ENCODE peak calls at places on chromosomes 2 and 18, in ten cellular contexts. W is K562; O is psoas muscle; U is neuronal stem cell; F is CD8-positive, alpha-beta memory T cell; D is upper lobe of right lung; L is CD4-positive, CD25-positive, alpha-beta regulatory T cell; G is tibial artery; Z is fibroblast of lung; Q is effector memory CD4-positive, alpha-beta T cell. N is an unnamed sample. For H3K4me1, the result is how much of the 10 kb centered on the place peaks cover.

GRCh38 chr2:224442092-224442999 is 40.4 kb upstream of the FAM124B start:
- DNase-seq in W (no peak), O (peak), U (no peak), F (no peak), D (peak), L (no peak), G (no peak), Z (peak), Q (no peak), N (no peak)

GRCh38 chr2:33136056-33136455 is 189.3 kb downstream of the LTBP1 start:
- DNase-seq in W (no peak), O (no peak), U (no peak), F (no peak), D (no peak), L (no peak), G (no peak), Z (peak), Q (no peak), N (no peak)

GRCh38 chr2:106956879-106957278 is 70.9 kb upstream of the ST6GAL2 start:
- DNase-seq in W (no peak), O (no peak), U (no peak), F (no peak), D (no peak), L (no peak), G (no peak), Z (peak), Q (no peak), N (no peak)

GRCh38 chr2:109216332-109216731 is 87.3 kb downstream of the SH3RF3 start:
- DNase-seq in W (no peak), O (no peak), U (no peak), F (no peak), D (peak), L (no peak), G (no peak), Z (no peak), Q (no peak), N (no peak)

GRCh38 chr18:2572144-2572682 is 856 bp downstream of the NDC80 start:
- DNase-seq in W (no peak), O (no peak), U (no peak), F (no peak), D (no peak), L (no peak), G (no peak), Z (no peak), Q (no peak), N (no peak)

GRCh38 chr2:105802587-105802986 is 57.9 kb downstream of the NCK2 start:
- DNase-seq in W (no peak), O (no peak), U (no peak), F (peak), D (no peak), L (peak), G (no peak), Z (no peak), Q (peak), N (peak)

GRCh38 chr2:194495046-194495445 is 1162.0 kb upstream of the SLC39A10 start:
- DNase-seq in W (no peak), O (no peak), U (no peak), F (no peak), D (no peak), L (no peak), G (no peak), Z (no peak), Q (no peak), N (no peak)

GRCh38 chr2:3202926-3203325 is 174.7 kb downstream of the EIPR1 start:
- DNase-seq in W (no peak), O (no peak), U (no peak), F (no peak), D (no peak), L (no peak), G (no peak), Z (no peak), Q (no peak), N (no peak)

GRCh38 chr18:46570134-46570533 is 86.9 kb downstream of the LOXHD1 start:
- DNase-seq in W (no peak), O (no peak), U (no peak), F (no peak), D (no peak), L (no peak), G (no peak), Z (no peak), Q (no peak), N (no peak)

GRCh38 chr2:205892141-205893064 is 193.6 kb downstream of the INO80D start:
- DNase-seq in W (no peak), O (no peak), U (peak), F (no peak), D (no peak), L (no peak), G (no peak), Z (peak), Q (no peak), N (no peak)

GRCh38 chr2:144343135-144343534 is 176.8 kb downstream of the ZEB2 start:
- DNase-seq in W (no peak), O (no peak), U (no peak), F (no peak), D (no peak), L (no peak), G (no peak), Z (peak), Q (no peak), N (no peak)

GRCh38 chr2:241903121-241904010 is 33.8 kb downstream of the RTP5 start:
- DNase-seq in W (no peak), O (no peak), U (no peak), F (no peak), D (peak), L (no peak), G (no peak), Z (no peak), Q (no peak), N (no peak)

GRCh38 chr2:152098033-152098797 is 629 bp downstream of the CACNB4 start:
- DNase-seq in W (no peak), O (peak), U (peak), F (no peak), D (peak), L (no peak), G (peak), Z (peak), Q (no peak), N (no peak)

GRCh38 chr2:227125506-227125905 is 38.5 kb downstream of the COL4A4 start:
- DNase-seq in W (no peak), O (no peak), U (no peak), F (no peak), D (no peak), L (no peak), G (no peak), Z (no peak), Q (no peak), N (no peak)

DNA sequence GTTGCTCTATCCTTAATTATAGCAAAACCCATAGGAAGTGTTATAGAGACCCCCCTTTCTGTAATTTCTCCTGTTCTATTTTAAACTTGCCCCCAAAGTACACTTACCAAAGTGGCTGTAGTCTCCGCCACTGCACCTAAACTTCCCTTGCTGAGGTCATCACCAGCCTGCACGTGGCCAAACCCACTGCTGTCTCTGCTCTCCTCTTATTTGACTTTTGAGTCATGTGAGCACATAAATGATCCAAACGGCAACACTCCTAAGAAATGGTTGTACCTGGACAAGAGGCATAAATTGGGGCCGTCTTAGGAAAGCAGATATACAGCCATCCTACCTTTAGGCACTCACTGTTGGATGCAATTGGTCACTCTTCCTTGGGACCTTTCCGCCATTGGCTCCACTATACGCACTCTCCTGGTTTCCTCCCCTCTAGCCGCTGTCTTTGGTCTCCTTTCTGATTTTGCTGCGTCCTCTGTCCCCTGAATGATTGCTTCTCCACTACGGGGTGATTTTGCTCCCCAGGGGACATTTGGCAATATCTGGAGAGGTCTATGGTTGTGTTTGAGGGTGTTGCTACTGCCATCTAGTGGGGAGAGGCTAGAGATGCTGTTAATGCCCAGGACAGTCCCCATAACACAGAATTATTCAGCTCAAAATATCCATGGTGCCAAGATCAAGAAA is 19.2 kb upstream of the IL36G start:
- DNase-seq in W (peak), O (no peak), U (peak), F (no peak), D (no peak), L (no peak), G (no peak), Z (peak), Q (no peak), N (peak)
- H3K4me1 ChIP-seq in W (under half), O (under half), U (under half), F (under half), D (under half), L (under half), G (under half), Z (under half), Q (under half), N (under half)

DNA sequence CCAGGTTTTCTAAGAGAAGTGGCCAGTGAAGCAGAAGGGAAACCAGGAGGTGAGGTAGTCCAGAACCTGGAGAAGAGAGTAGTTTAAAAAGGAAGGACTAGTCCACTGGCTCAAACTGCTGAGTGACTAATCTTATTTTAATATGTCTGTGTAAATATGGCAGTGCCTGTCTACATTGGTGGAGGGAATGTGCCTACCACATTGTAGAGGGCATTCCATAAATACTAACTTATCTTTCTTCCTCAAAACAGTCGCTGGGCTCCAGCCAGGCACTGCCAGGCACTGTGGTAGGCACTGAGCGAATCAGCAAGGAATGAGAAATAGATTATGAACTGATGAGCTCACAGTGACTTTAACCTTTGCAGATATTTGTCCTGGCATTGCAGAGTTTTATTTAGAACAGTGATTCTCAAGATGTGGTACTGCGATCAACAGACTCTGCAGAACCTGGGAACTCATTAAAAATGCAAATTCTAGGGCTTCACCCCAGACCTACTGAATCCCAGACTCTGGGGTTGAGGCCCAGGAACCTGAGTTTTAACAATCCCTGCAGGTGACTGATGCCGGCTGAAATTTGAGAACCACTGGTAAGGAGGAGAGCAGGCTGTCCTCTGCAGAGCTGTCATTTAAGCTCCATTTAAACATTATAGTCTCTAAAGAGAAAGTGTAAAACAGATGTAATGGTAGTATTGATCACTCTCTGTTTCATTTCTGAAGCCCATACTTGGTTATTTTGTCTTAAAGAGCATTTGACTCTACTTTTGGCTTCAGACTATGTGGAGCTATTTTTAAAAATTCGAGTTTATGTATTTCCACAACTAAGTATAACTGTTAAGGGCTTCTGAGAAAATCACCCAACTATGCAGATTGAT is 487.9 kb downstream of the DLGAP1 start:
- DNase-seq in W (no peak), O (no peak), U (no peak), F (no peak), D (no peak), L (no peak), G (no peak), Z (no peak), Q (no peak), N (no peak)
- H3K27ac ChIP-seq in W (no peak), O (no peak), U (no peak), F (no peak), D (no peak), L (no peak), G (peak), Z (no peak), Q (no peak), N (no peak)

GRCh38 chr2:96319396-96319795 is 5.7 kb upstream of the ITPRIPL1 start:
- DNase-seq in W (no peak), O (no peak), U (no peak), F (no peak), D (no peak), L (no peak), G (peak), Z (no peak), Q (no peak), N (no peak)

GRCh38 chr2:96315400-96316071 is 9.6 kb upstream of the ITPRIPL1 start:
- DNase-seq in W (no peak), O (no peak), U (no peak), F (peak), D (no peak), L (no peak), G (peak), Z (no peak), Q (no peak), N (no peak)

GRCh38 chr2:96316999-96317398 is 8.1 kb upstream of the ITPRIPL1 start:
- DNase-seq in W (no peak), O (no peak), U (no peak), F (no peak), D (no peak), L (no peak), G (no peak), Z (no peak), Q (no peak), N (no peak)

GRCh38 chr2:96318723-96319122 is 6.4 kb upstream of the ITPRIPL1 start:
- DNase-seq in W (no peak), O (no peak), U (no peak), F (no peak), D (no peak), L (no peak), G (peak), Z (no peak), Q (no peak), N (no peak)

DNA sequence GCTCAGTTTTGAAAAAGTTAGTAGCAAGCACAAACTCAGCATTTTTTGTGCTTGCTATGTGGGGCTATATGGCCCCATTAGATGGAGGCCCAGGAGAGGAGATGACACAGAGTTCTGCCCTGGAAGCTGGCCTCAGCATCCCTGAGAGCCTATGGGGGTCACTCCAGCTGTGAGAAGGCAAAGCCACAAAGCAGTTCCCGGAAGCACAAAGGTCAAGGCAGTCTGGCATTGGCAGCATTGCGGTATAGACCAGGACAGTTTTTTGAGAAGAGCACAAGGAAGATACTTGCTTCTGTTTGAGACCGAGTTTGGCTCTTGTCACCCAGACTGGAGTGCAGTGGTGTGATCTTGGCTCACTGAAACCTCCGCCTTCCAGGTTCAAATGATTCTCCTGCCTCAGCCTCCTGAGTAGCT is 7.5 kb upstream of the ITPRIPL1 start:
- DNase-seq in W (no peak), O (no peak), U (no peak), F (no peak), D (no peak), L (no peak), G (peak), Z (no peak), Q (no peak), N (no peak)
- H3K4me1 ChIP-seq in W (under half), O (under half), U (under half), F (under half), D (under half), L (under half), G (under half), Z (under half), Q (under half), N (under half)

DNA sequence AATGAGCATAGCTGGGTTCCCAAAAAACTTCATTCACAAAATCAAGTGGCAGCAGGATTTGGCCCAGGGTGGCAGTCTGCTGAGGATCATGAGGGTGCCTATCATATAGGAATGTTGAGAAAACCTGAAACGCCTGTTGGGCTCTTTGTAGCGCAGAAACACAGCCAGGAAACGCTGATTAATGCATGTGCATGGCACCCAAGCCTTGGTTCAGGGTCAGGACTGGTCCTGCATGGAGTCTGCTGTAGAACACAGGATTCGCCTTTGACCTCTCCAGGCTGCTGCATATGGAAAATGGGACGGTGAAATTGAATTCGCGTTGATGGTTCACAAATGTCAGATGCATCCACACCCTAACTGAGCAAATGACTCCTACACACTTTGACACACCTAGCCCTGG is 227.9 kb upstream of the COPS8 start:
- DNase-seq in W (no peak), O (no peak), U (no peak), F (no peak), D (no peak), L (no peak), G (peak), Z (no peak), Q (no peak), N (no peak)
- H3K27ac ChIP-seq in W (no peak), O (no peak), U (peak), F (no peak), D (no peak), L (no peak), G (no peak), Z (no peak), Q (no peak), N (no peak)

DNA sequence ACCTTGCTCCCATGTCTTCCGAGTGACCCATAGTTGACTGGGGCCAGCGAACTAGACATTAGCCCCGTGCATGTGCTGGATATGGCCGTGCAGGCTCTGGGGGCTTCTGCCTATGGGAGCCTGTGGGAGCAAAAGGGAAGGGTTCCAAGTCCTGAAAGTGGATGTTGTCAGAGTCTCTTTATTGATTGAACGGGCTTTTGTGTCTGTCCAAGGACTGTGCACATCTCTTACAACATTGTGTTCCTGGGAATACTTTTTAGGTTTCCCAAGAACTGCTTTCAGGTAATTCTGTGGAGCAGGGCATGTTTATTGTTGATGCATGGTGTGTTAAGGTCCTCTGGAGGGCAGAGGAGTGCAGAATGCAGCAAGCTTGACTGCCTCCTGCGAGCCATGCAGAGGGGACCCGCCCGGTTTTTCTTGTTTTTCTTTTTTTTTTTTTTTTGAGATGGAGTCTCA is 5.0 kb downstream of the RNF144A start:
- DNase-seq in W (no peak), O (no peak), U (no peak), F (no peak), D (no peak), L (no peak), G (no peak), Z (no peak), Q (no peak), N (no peak)
- H3K4me1 ChIP-seq in W (under half), O (half or more), U (under half), F (half or more), D (under half), L (under half), G (under half), Z (under half), Q (under half), N (half or more)

DNA sequence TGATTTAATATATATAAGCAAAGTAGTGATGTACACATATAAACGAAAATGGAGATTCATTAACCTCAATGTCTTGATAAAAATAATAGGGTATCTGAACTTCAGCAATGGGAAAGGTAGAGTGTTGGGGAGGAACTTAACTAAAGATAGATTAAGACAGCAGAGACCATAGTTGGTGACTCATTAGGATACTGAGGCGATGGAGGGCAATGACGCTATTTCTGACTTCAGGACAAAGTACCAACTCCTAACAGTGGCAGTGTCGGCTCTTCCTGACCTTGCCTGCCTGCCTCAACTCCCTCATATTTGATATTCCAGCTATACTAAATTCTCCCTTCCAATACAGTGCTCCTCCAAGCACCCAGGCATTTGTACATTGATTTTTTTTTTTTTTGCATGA is 98.6 kb downstream of the CDH2 start:
- DNase-seq in W (no peak), O (no peak), U (no peak), F (no peak), D (no peak), L (no peak), G (no peak), Z (no peak), Q (no peak), N (no peak)
- H3K27ac ChIP-seq in W (no peak), O (no peak), U (no peak), F (no peak), D (no peak), L (no peak), G (no peak), Z (no peak), Q (no peak), N (no peak)

DNA sequence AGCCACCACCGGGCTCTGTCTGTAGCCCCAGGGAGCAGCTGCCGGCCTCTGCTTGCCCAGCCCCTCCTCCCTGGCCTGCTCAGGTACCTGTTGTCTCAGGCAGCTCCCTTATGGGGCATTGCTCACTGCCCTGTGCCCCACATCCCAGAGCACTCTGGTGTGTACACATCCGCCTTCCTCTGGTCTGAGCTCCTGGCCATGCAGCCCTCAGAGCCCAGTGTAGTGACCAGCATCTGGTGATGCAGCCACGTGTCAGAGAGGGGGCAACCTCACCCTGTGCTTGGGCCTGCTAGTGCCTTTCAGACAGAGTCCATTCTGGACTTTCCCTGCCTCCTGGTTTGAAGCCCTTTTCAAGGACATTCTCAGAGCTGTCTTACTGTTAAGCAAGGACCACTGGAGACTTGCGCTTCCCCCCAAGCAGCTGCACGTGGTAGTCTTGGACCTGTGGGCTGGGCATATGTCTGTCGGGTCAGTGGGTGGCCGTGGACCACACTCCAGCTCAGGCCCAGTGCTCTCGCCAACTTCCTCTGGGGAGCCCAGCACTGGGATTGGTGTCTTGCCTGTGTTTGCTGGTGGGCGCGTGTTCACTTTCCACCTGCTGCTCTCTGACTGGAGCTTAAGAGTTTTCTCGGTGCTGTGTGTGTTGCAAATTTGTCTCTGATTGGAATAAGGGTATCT is 30.7 kb downstream of the DGKD start:
- DNase-seq in W (no peak), O (no peak), U (no peak), F (no peak), D (no peak), L (no peak), G (no peak), Z (peak), Q (no peak), N (no peak)
- H3K4me1 ChIP-seq in W (under half), O (under half), U (under half), F (half or more), D (under half), L (under half), G (half or more), Z (under half), Q (under half), N (half or more)

GRCh38 chr18:26650310-26651285 is 102.2 kb upstream of the KCTD1 start:
- DNase-seq in W (no peak), O (no peak), U (no peak), F (no peak), D (no peak), L (no peak), G (no peak), Z (no peak), Q (no peak), N (no peak)
- H3K27ac ChIP-seq in W (no peak), O (no peak), U (no peak), F (no peak), D (no peak), L (no peak), G (peak), Z (no peak), Q (no peak), N (no peak)